ENCODE peak calls at places on chromosome 9, in five cellular contexts. One of them, this sample, is unnamed.

GRCh38 chr9:102237520-102237919 is 499.1 kb upstream of the GRIN3A start:
- DNase-seq in SK-N-SH: no peak
- DNase-seq in cardiac muscle cell: no peak
- DNase-seq in GM23338: no peak
- DNase-seq in GM06990: no peak
- DNase-seq in this sample: no peak

GRCh38 chr9:16499866-16500265 is 370.6 kb downstream of the BNC2 start:
- DNase-seq in SK-N-SH: no peak
- DNase-seq in cardiac muscle cell: no peak
- DNase-seq in GM23338: no peak
- DNase-seq in GM06990: no peak
- DNase-seq in this sample: peak; percentile 21

GRCh38 chr9:38339496-38339895 is 53.0 kb upstream of the ALDH1B1 start:
- DNase-seq in SK-N-SH: no peak
- DNase-seq in cardiac muscle cell: peak; percentile 78
- DNase-seq in GM23338: no peak
- DNase-seq in GM06990: no peak
- DNase-seq in this sample: no peak

GRCh38 chr9:109973336-109973735 is 193.3 kb downstream of the PALM2AKAP2 start:
- DNase-seq in SK-N-SH: no peak
- DNase-seq in cardiac muscle cell: no peak
- DNase-seq in GM23338: no peak
- DNase-seq in GM06990: no peak
- DNase-seq in this sample: no peak

GRCh38 chr9:104780796-104781395 is 17.0 kb downstream of the NIPSNAP3B start:
- DNase-seq in SK-N-SH: no peak
- DNase-seq in cardiac muscle cell: peak; percentile 43
- DNase-seq in GM23338: peak; percentile 15
- DNase-seq in GM06990: no peak
- DNase-seq in this sample: peak; percentile 66

GRCh38 chr9:100322954-100323536 is 29.7 kb downstream of the TEX10 start:
- DNase-seq in SK-N-SH: peak; percentile 27
- DNase-seq in cardiac muscle cell: peak; percentile 63
- DNase-seq in GM23338: peak; percentile 70
- DNase-seq in GM06990: no peak
- DNase-seq in this sample: peak; percentile 40

GRCh38 chr9:6443661-6444060 is 30.7 kb downstream of the UHRF2 start:
- DNase-seq in SK-N-SH: no peak
- DNase-seq in cardiac muscle cell: no peak
- DNase-seq in GM23338: no peak
- DNase-seq in GM06990: no peak
- DNase-seq in this sample: no peak

GRCh38 chr9:16671591-16672137 is 198.8 kb downstream of the BNC2 start:
- DNase-seq in SK-N-SH: no peak
- DNase-seq in cardiac muscle cell: peak; percentile 63
- DNase-seq in GM23338: no peak
- DNase-seq in GM06990: no peak
- DNase-seq in this sample: peak; percentile 68

GRCh38 chr9:108664309-108665255 is 191.2 kb downstream of the ACTL7B start:
- DNase-seq in SK-N-SH: no peak
- DNase-seq in cardiac muscle cell: no peak
- DNase-seq in GM23338: no peak
- DNase-seq in GM06990: no peak
- DNase-seq in this sample: peak; percentile 32

GRCh38 chr9:35962126-35962906 is 4.4 kb upstream of the OR2S2 start:
- DNase-seq in SK-N-SH: peak; percentile 22
- DNase-seq in cardiac muscle cell: peak; percentile 74
- DNase-seq in GM23338: peak; percentile 69
- DNase-seq in GM06990: no peak
- DNase-seq in this sample: no peak

GRCh38 chr9:91412895-91413294 is 10.7 kb downstream of the NFIL3 start:
- DNase-seq in SK-N-SH: no peak
- DNase-seq in cardiac muscle cell: no peak
- DNase-seq in GM23338: no peak
- DNase-seq in GM06990: no peak
- DNase-seq in this sample: no peak

GRCh38 chr9:89639961-89640360 is 35.1 kb downstream of the GADD45G start:
- DNase-seq in SK-N-SH: no peak
- DNase-seq in cardiac muscle cell: no peak
- DNase-seq in GM23338: no peak
- DNase-seq in GM06990: no peak
- DNase-seq in this sample: no peak

GRCh38 chr9:89640391-89640790 is 35.6 kb downstream of the GADD45G start:
- DNase-seq in SK-N-SH: no peak
- DNase-seq in cardiac muscle cell: no peak
- DNase-seq in GM23338: no peak
- DNase-seq in GM06990: no peak
- DNase-seq in this sample: no peak

GRCh38 chr9:89641980-89642379 is 37.2 kb downstream of the GADD45G start:
- DNase-seq in SK-N-SH: no peak
- DNase-seq in cardiac muscle cell: no peak
- DNase-seq in GM23338: no peak
- DNase-seq in GM06990: no peak
- DNase-seq in this sample: no peak

GRCh38 chr9:89640801-89641200 is 36.0 kb downstream of the GADD45G start:
- DNase-seq in SK-N-SH: no peak
- DNase-seq in cardiac muscle cell: no peak
- DNase-seq in GM23338: no peak
- DNase-seq in GM06990: no peak
- DNase-seq in this sample: no peak

GRCh38 chr9:89642789-89643188 is 38.0 kb downstream of the GADD45G start:
- DNase-seq in SK-N-SH: no peak
- DNase-seq in cardiac muscle cell: no peak
- DNase-seq in GM23338: no peak
- DNase-seq in GM06990: no peak
- DNase-seq in this sample: no peak
- H3K27me3 ChIP-seq in SK-N-SH: no peaks in the 10 kb centered on the region
- H3K27me3 ChIP-seq in cardiac muscle cell: no peaks in the 10 kb centered on the region
- H3K27me3 ChIP-seq in GM23338: no peaks in the 10 kb centered on the region
- H3K27me3 ChIP-seq in GM06990: no peaks in the 10 kb centered on the region
- H3K27me3 ChIP-seq in this sample: no peaks in the 10 kb centered on the region

GRCh38 chr9:34374905-34375552 is 1.7 kb downstream of the MYORG start:
- DNase-seq in SK-N-SH: no peak
- DNase-seq in cardiac muscle cell: no peak
- DNase-seq in GM23338: peak; percentile 76
- DNase-seq in GM06990: no peak
- DNase-seq in this sample: peak; percentile 57
- TF ChIP-seq CTCF in SK-N-SH: no peak
- TF ChIP-seq CTCF in cardiac muscle cell: no peak
- TF ChIP-seq CTCF in GM23338: no peak
- TF ChIP-seq CTCF in GM06990: no peak
- TF ChIP-seq CTCF in this sample: peak; percentile 14

DNA sequence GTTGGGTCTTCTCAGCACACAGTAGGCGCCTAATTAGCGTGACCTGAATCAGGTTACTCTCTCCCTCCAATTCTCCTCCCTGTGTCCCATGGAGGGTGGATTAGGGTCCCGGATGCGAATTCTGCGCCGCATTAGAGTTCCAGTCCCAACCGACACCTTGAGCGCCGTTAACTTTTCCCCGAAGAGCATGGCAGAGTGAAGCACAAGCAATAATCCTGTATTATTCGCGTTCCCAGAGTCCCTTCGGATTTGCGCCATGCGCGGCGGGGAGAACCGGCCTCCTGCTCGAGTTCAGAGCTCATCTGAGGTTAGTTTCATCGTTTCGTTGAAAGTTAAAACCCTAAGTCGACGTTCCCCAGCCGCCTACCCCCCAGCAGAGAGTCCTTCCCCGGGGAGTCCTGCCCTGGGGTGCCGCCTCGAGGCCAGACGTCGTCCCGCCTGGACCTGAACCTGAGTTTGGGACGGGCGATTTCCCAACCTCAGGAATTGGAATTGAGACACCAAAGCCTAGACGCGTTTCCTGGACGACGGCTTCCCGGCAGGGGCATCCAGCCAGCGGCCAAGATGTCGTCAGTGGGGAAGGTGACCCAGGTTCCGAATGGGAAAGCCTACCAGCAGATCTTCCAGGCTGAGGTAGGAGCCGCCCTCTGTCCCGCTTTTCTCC is at the start of gene CCDC180:
- DNase-seq in SK-N-SH: no peak
- DNase-seq in cardiac muscle cell: peak; percentile 71
- DNase-seq in GM23338: peak; percentile 53
- DNase-seq in GM06990: no peak
- DNase-seq in this sample: no peak
- H3K4me3 ChIP-seq in SK-N-SH: no peak within 1 kb of the TSS
- H3K4me3 ChIP-seq in cardiac muscle cell: no peak within 1 kb of the TSS
- H3K4me3 ChIP-seq in GM23338: peak within 1 kb of the TSS; percentile 38
- H3K4me3 ChIP-seq in GM06990: no peak within 1 kb of the TSS
- H3K4me3 ChIP-seq in this sample: no peak within 1 kb of the TSS

DNA sequence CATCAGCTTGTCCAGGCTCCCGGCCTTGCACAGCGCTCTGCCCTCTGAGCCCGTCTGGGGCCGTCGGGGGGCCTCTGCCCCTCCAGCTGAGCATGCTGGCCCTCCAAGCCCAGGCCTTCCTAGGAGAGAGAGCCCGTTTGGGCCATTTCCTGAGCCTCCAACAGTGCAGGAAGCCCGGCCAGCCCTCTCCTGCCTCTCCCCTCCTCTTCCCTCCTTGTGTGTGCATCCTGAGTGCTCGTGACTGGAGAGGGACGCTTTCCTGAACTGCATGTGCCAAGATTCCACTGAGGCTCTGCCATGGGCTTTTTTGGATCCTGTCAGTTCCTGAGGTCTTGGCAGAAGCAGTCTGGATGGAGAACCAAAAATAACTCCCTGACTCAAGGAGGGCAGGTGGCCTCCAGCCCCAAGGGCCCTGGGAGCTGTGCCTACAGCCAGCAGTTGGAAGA is 15.6 kb downstream of the OLFM1 start:
- DNase-seq in SK-N-SH: no peak
- DNase-seq in cardiac muscle cell: no peak
- DNase-seq in GM23338: no peak
- DNase-seq in GM06990: no peak
- DNase-seq in this sample: no peak
- H3K27me3 ChIP-seq in SK-N-SH: no peaks in the 10 kb centered on the region
- H3K27me3 ChIP-seq in cardiac muscle cell: no peaks in the 10 kb centered on the region
- H3K27me3 ChIP-seq in GM23338: no peaks in the 10 kb centered on the region
- H3K27me3 ChIP-seq in GM06990: peaks cover 1% of the 10 kb centered on the region
- H3K27me3 ChIP-seq in this sample: no peaks in the 10 kb centered on the region

DNA sequence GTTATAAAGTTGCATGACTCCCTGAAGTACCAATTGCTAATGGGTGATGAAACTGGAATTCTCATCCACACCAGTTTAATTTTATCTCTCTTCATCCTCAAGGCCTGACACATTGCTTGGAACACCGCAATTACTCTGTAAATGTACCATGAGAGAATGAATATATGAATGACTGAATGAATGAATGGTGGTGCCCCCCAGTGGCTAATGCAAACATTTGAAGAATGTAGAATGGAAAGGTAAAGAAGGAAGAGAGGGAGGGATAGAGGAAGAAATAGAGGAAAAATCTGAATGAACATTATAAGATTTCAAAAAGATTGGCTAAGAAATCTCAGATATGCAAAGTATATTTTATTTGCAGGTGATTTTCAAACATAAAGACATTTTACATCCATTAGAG is 13.1 kb downstream of the PAPPA start:
- DNase-seq in SK-N-SH: no peak
- DNase-seq in cardiac muscle cell: no peak
- DNase-seq in GM23338: peak; percentile 52
- DNase-seq in GM06990: no peak
- DNase-seq in this sample: no peak
- TF ChIP-seq CTCF in SK-N-SH: peak; percentile 56
- TF ChIP-seq CTCF in cardiac muscle cell: peak; percentile 37
- TF ChIP-seq CTCF in GM23338: peak; percentile 61
- TF ChIP-seq CTCF in GM06990: peak; percentile 39
- TF ChIP-seq CTCF in this sample: peak; percentile 9

GRCh38 chr9:131008563-131008908 is 438 bp upstream of the LAMC3 start:
- DNase-seq in SK-N-SH: no peak
- DNase-seq in cardiac muscle cell: no peak
- DNase-seq in GM23338: no peak
- DNase-seq in GM06990: no peak
- DNase-seq in this sample: no peak
- H3K4me3 ChIP-seq in SK-N-SH: peak overlapping the region; percentile 26
- H3K4me3 ChIP-seq in cardiac muscle cell: peak overlapping the region; percentile 20
- H3K4me3 ChIP-seq in GM23338: peak overlapping the region; percentile 56
- H3K4me3 ChIP-seq in GM06990: no peak overlapping the region
- H3K4me3 ChIP-seq in this sample: no peak overlapping the region

GRCh38 chr9:88995627-88996026 is 4.4 kb downstream of the S1PR3 start:
- DNase-seq in SK-N-SH: no peak
- DNase-seq in cardiac muscle cell: no peak
- DNase-seq in GM23338: no peak
- DNase-seq in GM06990: no peak
- DNase-seq in this sample: no peak

GRCh38 chr9:88998506-88998905 is 7.2 kb downstream of the S1PR3 start:
- DNase-seq in SK-N-SH: no peak
- DNase-seq in cardiac muscle cell: no peak
- DNase-seq in GM23338: no peak
- DNase-seq in GM06990: no peak
- DNase-seq in this sample: no peak

GRCh38 chr9:88998911-88999310 is 7.6 kb downstream of the S1PR3 start:
- DNase-seq in SK-N-SH: no peak
- DNase-seq in cardiac muscle cell: peak; percentile 68
- DNase-seq in GM23338: no peak
- DNase-seq in GM06990: no peak
- DNase-seq in this sample: no peak

GRCh38 chr9:88996046-88997005 is 5.1 kb downstream of the S1PR3 start:
- DNase-seq in SK-N-SH: no peak
- DNase-seq in cardiac muscle cell: no peak
- DNase-seq in GM23338: no peak
- DNase-seq in GM06990: no peak
- DNase-seq in this sample: peak; percentile 12

GRCh38 chr9:88997646-88998045 is 6.4 kb downstream of the S1PR3 start:
- DNase-seq in SK-N-SH: peak; percentile 71
- DNase-seq in cardiac muscle cell: no peak
- DNase-seq in GM23338: no peak
- DNase-seq in GM06990: no peak
- DNase-seq in this sample: no peak
- H3K27me3 ChIP-seq in SK-N-SH: no peaks in the 10 kb centered on the region
- H3K27me3 ChIP-seq in cardiac muscle cell: no peaks in the 10 kb centered on the region
- H3K27me3 ChIP-seq in GM23338: peaks cover 1% of the 10 kb centered on the region
- H3K27me3 ChIP-seq in GM06990: no peaks in the 10 kb centered on the region
- H3K27me3 ChIP-seq in this sample: no peaks in the 10 kb centered on the region